ENCODE peak calls at places on chromosomes 3 and 15, in nine cellular contexts. Z is breast epithelium; E is effector memory CD4-positive, alpha-beta T cell; I is sigmoid colon; X is K562; G is HepG2; S is uterus; W is PC-3; K is tibial artery. H is an unnamed sample. For H3K36me3 and H3K4me1, the result is how much of the 10 kb centered on the place peaks cover.

GRCh38 chr15:47294765-47295259 is 422.5 kb upstream of the SEMA6D start:
- DNase-seq in Z (no peak), E (no peak), I (no peak), X (no peak), G (no peak), S (no peak), W (no peak), K (no peak), H (no peak)

GRCh38 chr3:174821477-174821876 is 37.7 kb upstream of the NAALADL2 start:
- DNase-seq in Z (no peak), E (no peak), I (no peak), X (no peak), G (no peak), S (no peak), W (no peak), K (no peak), H (no peak)

GRCh38 chr3:14791343-14791945 is 27.3 kb upstream of the FGD5 start:
- DNase-seq in Z (peak), E (no peak), I (peak), X (peak), G (peak), S (peak), W (peak), K (peak), H (no peak)

GRCh38 chr3:47961815-47962606 is 54.2 kb downstream of the MAP4 start:
- DNase-seq in Z (no peak), E (no peak), I (no peak), X (peak), G (no peak), S (no peak), W (peak), K (no peak), H (no peak)

GRCh38 chr3:90132220-90132619 is 1024.8 kb downstream of the EPHA3 start:
- DNase-seq in Z (no peak), E (no peak), I (no peak), X (no peak), G (no peak), S (no peak), W (no peak), K (no peak), H (no peak)

GRCh38 chr3:122681294-122682015 is 816 bp downstream of the PARP14 start:
- DNase-seq in Z (no peak), E (no peak), I (no peak), X (no peak), G (no peak), S (no peak), W (peak), K (no peak), H (no peak)

GRCh38 chr15:31364301-31365031 is 37.8 kb downstream of the KLF13 start:
- DNase-seq in Z (no peak), E (no peak), I (no peak), X (peak), G (no peak), S (no peak), W (peak), K (peak), H (no peak)

GRCh38 chr3:64889991-64890390 is 202.2 kb upstream of the ADAMTS9 start:
- DNase-seq in Z (no peak), E (no peak), I (peak), X (no peak), G (no peak), S (peak), W (no peak), K (peak), H (no peak)

GRCh38 chr15:85865070-85865684 is 70.5 kb upstream of the KLHL25 start:
- DNase-seq in Z (no peak), E (no peak), I (no peak), X (peak), G (peak), S (peak), W (peak), K (no peak), H (no peak)

GRCh38 chr15:89813381-89814111 is 1.1 kb downstream of the ANPEP start:
- DNase-seq in Z (no peak), E (no peak), I (no peak), X (no peak), G (no peak), S (no peak), W (no peak), K (no peak), H (no peak)

GRCh38 chr15:44861439-44861910 is 95.0 kb upstream of the TERB2 start:
- DNase-seq in Z (no peak), E (no peak), I (no peak), X (peak), G (no peak), S (no peak), W (no peak), K (no peak), H (no peak)

GRCh38 chr3:94185753-94186152 is 122.9 kb downstream of the NSUN3 start:
- DNase-seq in Z (no peak), E (no peak), I (no peak), X (no peak), G (no peak), S (no peak), W (peak), K (no peak), H (no peak)

GRCh38 chr3:45034612-45035252 is 8.6 kb downstream of the CLEC3B start:
- DNase-seq in Z (no peak), E (no peak), I (peak), X (no peak), G (no peak), S (peak), W (no peak), K (peak), H (peak)

GRCh38 chr3:133699467-133699866 is 37.7 kb upstream of the TOPBP1 start:
- DNase-seq in Z (no peak), E (no peak), I (no peak), X (no peak), G (no peak), S (no peak), W (no peak), K (no peak), H (no peak)

GRCh38 chr3:60096403-60096802 is 1046.6 kb upstream of the CFAP20DC start:
- DNase-seq in Z (no peak), E (no peak), I (no peak), X (no peak), G (no peak), S (no peak), W (no peak), K (no peak), H (no peak)

GRCh38 chr3:124893526-124893925 is 6.4 kb upstream of the ITGB5 start:
- DNase-seq in Z (no peak), E (no peak), I (peak), X (no peak), G (no peak), S (no peak), W (no peak), K (peak), H (peak)

GRCh38 chr15:93060336-93061248 is 28.4 kb downstream of the RGMA start:
- DNase-seq in Z (no peak), E (no peak), I (no peak), X (no peak), G (no peak), S (no peak), W (no peak), K (no peak), H (no peak)

GRCh38 chr3:134357914-134358811 is 16.1 kb downstream of the AMOTL2 start:
- DNase-seq in Z (no peak), E (no peak), I (peak), X (no peak), G (peak), S (peak), W (peak), K (peak), H (no peak)

GRCh38 chr3:114128826-114129225 is 50.0 kb downstream of the DRD3 start:
- DNase-seq in Z (no peak), E (no peak), I (no peak), X (no peak), G (no peak), S (no peak), W (no peak), K (no peak), H (no peak)

GRCh38 chr15:33454346-33454745 is 143.6 kb downstream of the RYR3 start:
- DNase-seq in Z (no peak), E (no peak), I (no peak), X (no peak), G (no peak), S (no peak), W (no peak), K (no peak), H (no peak)

GRCh38 chr3:64595253-64595694 is 92.5 kb downstream of the ADAMTS9 start:
- DNase-seq in Z (no peak), E (no peak), I (peak), X (no peak), G (no peak), S (peak), W (peak), K (peak), H (no peak)

GRCh38 chr3:52230461-52230860 is 5.0 kb upstream of the TLR9 start:
- DNase-seq in Z (no peak), E (no peak), I (no peak), X (no peak), G (no peak), S (no peak), W (no peak), K (no peak), H (no peak)

GRCh38 chr3:110562621-110563020 is 509.0 kb upstream of the NECTIN3 start:
- DNase-seq in Z (no peak), E (no peak), I (no peak), X (no peak), G (no peak), S (no peak), W (peak), K (no peak), H (no peak)

GRCh38 chr3:120682095-120682681 is at the start of gene HGD:
- DNase-seq in Z (peak), E (no peak), I (no peak), X (no peak), G (peak), S (no peak), W (peak), K (no peak), H (no peak)

GRCh38 chr3:170132335-170132734 is 49.2 kb downstream of the PHC3 start:
- DNase-seq in Z (no peak), E (no peak), I (no peak), X (peak), G (no peak), S (no peak), W (no peak), K (no peak), H (no peak)

GRCh38 chr15:83092309-83092976 is 15.0 kb upstream of the TM6SF1 start:
- DNase-seq in Z (no peak), E (no peak), I (peak), X (peak), G (no peak), S (peak), W (peak), K (peak), H (peak)

GRCh38 chr3:123739754-123740153 is 144.4 kb downstream of the MYLK start:
- DNase-seq in Z (no peak), E (no peak), I (no peak), X (no peak), G (no peak), S (no peak), W (peak), K (no peak), H (no peak)

GRCh38 chr3:188489639-188490405 is 335.9 kb downstream of the LPP start:
- DNase-seq in Z (no peak), E (no peak), I (no peak), X (no peak), G (no peak), S (no peak), W (no peak), K (no peak), H (no peak)

GRCh38 chr3:112297714-112298113 is 3.7 kb upstream of the SLC9C1 start:
- DNase-seq in Z (no peak), E (no peak), I (no peak), X (no peak), G (no peak), S (no peak), W (no peak), K (no peak), H (no peak)

GRCh38 chr3:40287248-40287647 is 22.3 kb upstream of the EIF1B start:
- DNase-seq in Z (no peak), E (no peak), I (no peak), X (no peak), G (no peak), S (no peak), W (no peak), K (no peak), H (no peak)

GRCh38 chr15:40328176-40328575 is 4.7 kb downstream of the INAFM2 start:
- DNase-seq in Z (no peak), E (no peak), I (no peak), X (no peak), G (no peak), S (no peak), W (no peak), K (no peak), H (no peak)

GRCh38 chr3:36219398-36219797 is 160.9 kb upstream of the STAC start:
- DNase-seq in Z (no peak), E (no peak), I (no peak), X (no peak), G (no peak), S (no peak), W (peak), K (no peak), H (no peak)

GRCh38 chr15:100704281-100705055 is 102.1 kb downstream of the ASB7 start:
- DNase-seq in Z (peak), E (no peak), I (no peak), X (no peak), G (no peak), S (peak), W (peak), K (no peak), H (no peak)

GRCh38 chr15:99474981-99475753 is 90.6 kb upstream of the MEF2A start:
- DNase-seq in Z (no peak), E (no peak), I (peak), X (no peak), G (no peak), S (no peak), W (no peak), K (no peak), H (no peak)

GRCh38 chr3:32482693-32483092 is 20.0 kb downstream of the CMTM6 start:
- DNase-seq in Z (no peak), E (no peak), I (no peak), X (no peak), G (no peak), S (no peak), W (no peak), K (no peak), H (no peak)

GRCh38 chr3:32483772-32484171 is 18.9 kb downstream of the CMTM6 start:
- DNase-seq in Z (no peak), E (no peak), I (no peak), X (no peak), G (no peak), S (no peak), W (no peak), K (no peak), H (no peak)

GRCh38 chr3:32487781-32488526 is 14.7 kb downstream of the CMTM6 start:
- DNase-seq in Z (no peak), E (no peak), I (no peak), X (no peak), G (no peak), S (no peak), W (no peak), K (no peak), H (no peak)

GRCh38 chr3:32481791-32482631 is 20.6 kb downstream of the CMTM6 start:
- DNase-seq in Z (no peak), E (no peak), I (no peak), X (no peak), G (no peak), S (no peak), W (no peak), K (no peak), H (no peak)

GRCh38 chr3:32484437-32484836 is 18.2 kb downstream of the CMTM6 start:
- DNase-seq in Z (no peak), E (no peak), I (no peak), X (no peak), G (no peak), S (no peak), W (no peak), K (no peak), H (no peak)
- H3K36me3 ChIP-seq in Z (under half), E (under half), I (under half), X (under half), G (under half), S (under half), W (under half), K (under half), H (under half)

DNA sequence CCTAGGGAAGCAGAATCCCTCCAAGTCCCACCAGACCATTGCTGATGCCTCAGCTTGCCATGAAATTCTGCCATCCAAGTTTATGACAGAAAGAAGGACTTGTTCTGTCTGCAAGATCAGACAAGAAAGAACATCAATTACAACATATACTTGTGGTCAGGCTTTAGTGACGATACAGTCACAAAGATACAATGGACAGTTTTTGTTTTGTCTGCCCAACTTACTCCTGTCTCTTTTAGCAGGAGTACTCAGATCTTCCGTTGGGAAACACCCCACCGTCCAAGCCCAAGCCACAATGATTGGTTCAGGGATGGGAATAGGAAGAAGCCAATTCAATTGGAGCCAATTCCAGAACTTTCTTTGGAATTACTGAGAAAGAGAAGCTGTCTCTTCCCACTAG is 15.7 kb downstream of the KLHL6 start:
- DNase-seq in Z (no peak), E (no peak), I (no peak), X (no peak), G (no peak), S (no peak), W (no peak), K (no peak), H (no peak)
- H3K4me1 ChIP-seq in Z (under half), E (under half), I (under half), X (under half), G (under half), S (under half), W (under half), K (under half), H (under half)

GRCh38 chr15:66747223-66747622 is 45.2 kb downstream of the SMAD6 start:
- DNase-seq in Z (no peak), E (no peak), I (peak), X (no peak), G (no peak), S (no peak), W (no peak), K (no peak), H (no peak)
- H3K36me3 ChIP-seq in Z (under half), E (under half), I (under half), X (under half), G (under half), S (under half), W (under half), K (under half), H (under half)

GRCh38 chr3:16439163-16439847 is 74.2 kb downstream of the RFTN1 start:
- DNase-seq in Z (no peak), E (no peak), I (no peak), X (no peak), G (no peak), S (no peak), W (no peak), K (no peak), H (no peak)

GRCh38 chr3:16439848-16440708 is 73.4 kb downstream of the RFTN1 start:
- DNase-seq in Z (no peak), E (no peak), I (no peak), X (no peak), G (no peak), S (no peak), W (no peak), K (no peak), H (no peak)

GRCh38 chr3:16433701-16434151 is 79.8 kb downstream of the RFTN1 start:
- DNase-seq in Z (no peak), E (no peak), I (no peak), X (no peak), G (no peak), S (no peak), W (no peak), K (no peak), H (no peak)

GRCh38 chr3:16441306-16441898 is 72.1 kb downstream of the RFTN1 start:
- DNase-seq in Z (no peak), E (no peak), I (no peak), X (no peak), G (no peak), S (no peak), W (no peak), K (no peak), H (no peak)

GRCh38 chr3:16437640-16438039 is 75.9 kb downstream of the RFTN1 start:
- DNase-seq in Z (no peak), E (no peak), I (no peak), X (no peak), G (no peak), S (no peak), W (no peak), K (no peak), H (no peak)
- H3K4me1 ChIP-seq in Z (under half), E (under half), I (under half), X (under half), G (under half), S (under half), W (under half), K (under half), H (under half)

GRCh38 chr3:184184546-184185234 is 1.3 kb upstream of the ABCF3 start:
- DNase-seq in Z (no peak), E (no peak), I (no peak), X (no peak), G (no peak), S (no peak), W (no peak), K (no peak), H (no peak)
- H3K36me3 ChIP-seq in Z (under half), E (half or more), I (under half), X (half or more), G (half or more), S (under half), W (half or more), K (half or more), H (half or more)

DNA sequence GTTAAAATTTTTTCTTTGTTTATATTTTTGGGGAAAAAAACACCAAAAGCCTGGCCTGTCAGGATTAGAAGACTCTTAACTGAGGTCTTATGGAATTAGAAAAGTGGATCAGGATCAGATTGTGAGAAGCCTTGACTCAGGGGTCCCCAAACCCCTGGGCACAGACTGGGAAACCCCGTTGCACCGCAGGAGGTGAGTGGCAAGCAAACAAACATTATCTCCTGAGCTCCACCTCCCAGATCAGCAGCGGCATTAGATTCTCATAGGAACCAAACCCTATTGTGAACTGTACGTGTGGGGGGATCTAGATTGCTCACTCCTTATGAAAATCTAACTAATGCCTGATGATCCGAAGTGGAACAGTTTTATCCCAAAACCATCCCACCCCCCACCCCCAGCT is 117.2 kb downstream of the TCF12 start:
- DNase-seq in Z (no peak), E (no peak), I (no peak), X (no peak), G (no peak), S (no peak), W (no peak), K (no peak), H (no peak)
- H3K4me1 ChIP-seq in Z (under half), E (under half), I (under half), X (under half), G (under half), S (under half), W (under half), K (under half), H (under half)